ENCODE peak calls at places on chromosomes 5 and 9, in seven cellular contexts. One of them, this sample, is unnamed.

GRCh38 chr5:137142371-137143243 is 356.5 kb downstream of the SPOCK1 start:
- DNase-seq in nucleus accumbens: peak; percentile 46
- DNase-seq in Ammon's horn: no peak
- DNase-seq in tibial artery: peak; percentile 65
- DNase-seq in nephron progenitor cell: no peak
- DNase-seq in AG10803: peak; percentile 97
- DNase-seq in HuH-7.5: no peak
- DNase-seq in this sample: no peak

GRCh38 chr5:179235416-179236400 is 109.6 kb downstream of the ADAMTS2 start:
- DNase-seq in nucleus accumbens: no peak
- DNase-seq in Ammon's horn: no peak
- DNase-seq in tibial artery: no peak
- DNase-seq in nephron progenitor cell: no peak
- DNase-seq in AG10803: peak; percentile 29
- DNase-seq in HuH-7.5: no peak
- DNase-seq in this sample: no peak

GRCh38 chr5:35971186-35971877 is 19.9 kb downstream of the UGT3A1 start:
- DNase-seq in nucleus accumbens: no peak
- DNase-seq in Ammon's horn: no peak
- DNase-seq in tibial artery: no peak
- DNase-seq in nephron progenitor cell: no peak
- DNase-seq in AG10803: peak; percentile 54
- DNase-seq in HuH-7.5: no peak
- DNase-seq in this sample: no peak

GRCh38 chr5:56516936-56517521 is 283.9 kb upstream of the ANKRD55 start:
- DNase-seq in nucleus accumbens: no peak
- DNase-seq in Ammon's horn: peak; percentile 62
- DNase-seq in tibial artery: peak; percentile 61
- DNase-seq in nephron progenitor cell: no peak
- DNase-seq in AG10803: no peak
- DNase-seq in HuH-7.5: peak; percentile 22
- DNase-seq in this sample: no peak

GRCh38 chr5:124289641-124290201 is 456.7 kb downstream of the ZNF608 start:
- DNase-seq in nucleus accumbens: no peak
- DNase-seq in Ammon's horn: peak; percentile 41
- DNase-seq in tibial artery: no peak
- DNase-seq in nephron progenitor cell: peak; percentile 12
- DNase-seq in AG10803: no peak
- DNase-seq in HuH-7.5: no peak
- DNase-seq in this sample: no peak

GRCh38 chr5:136042665-136043121 is 13.9 kb downstream of the TGFBI start:
- DNase-seq in nucleus accumbens: no peak
- DNase-seq in Ammon's horn: no peak
- DNase-seq in tibial artery: no peak
- DNase-seq in nephron progenitor cell: no peak
- DNase-seq in AG10803: no peak
- DNase-seq in HuH-7.5: no peak
- DNase-seq in this sample: no peak

GRCh38 chr5:39428639-39429038 is 3.9 kb upstream of the DAB2 start:
- DNase-seq in nucleus accumbens: no peak
- DNase-seq in Ammon's horn: no peak
- DNase-seq in tibial artery: no peak
- DNase-seq in nephron progenitor cell: no peak
- DNase-seq in AG10803: no peak
- DNase-seq in HuH-7.5: no peak
- DNase-seq in this sample: no peak

GRCh38 chr5:16508730-16509531 is 43.3 kb upstream of the ZNF622 start:
- DNase-seq in nucleus accumbens: no peak
- DNase-seq in Ammon's horn: no peak
- DNase-seq in tibial artery: peak; percentile 57
- DNase-seq in nephron progenitor cell: peak; percentile 23
- DNase-seq in AG10803: peak; percentile 20
- DNase-seq in HuH-7.5: no peak
- DNase-seq in this sample: no peak

GRCh38 chr5:137075163-137075970 is 423.8 kb downstream of the SPOCK1 start:
- DNase-seq in nucleus accumbens: no peak
- DNase-seq in Ammon's horn: no peak
- DNase-seq in tibial artery: no peak
- DNase-seq in nephron progenitor cell: peak; percentile 82
- DNase-seq in AG10803: no peak
- DNase-seq in HuH-7.5: peak; percentile 66
- DNase-seq in this sample: peak; percentile 42

GRCh38 chr9:36136277-36136893 is at the start of gene GLIPR2:
- DNase-seq in nucleus accumbens: peak; percentile 68
- DNase-seq in Ammon's horn: peak; percentile 81
- DNase-seq in tibial artery: peak; percentile 83
- DNase-seq in nephron progenitor cell: peak; percentile 72
- DNase-seq in AG10803: peak; percentile 64
- DNase-seq in HuH-7.5: peak; percentile 85
- DNase-seq in this sample: peak; percentile 98